ENCODE peak calls at places on chromosomes 2 and 18, in seven cellular contexts. A is endothelial cell; N is stimulated activated naive CD8-positive, alpha-beta T cell treated with anti-CD3 and anti-CD28 coated beads, Interleukin-15, amount 100 ng/mL, for 72 hours; Y is activated CD4-positive, alpha-beta T cell treated with anti-CD3 and anti-CD28 coated beads, Interleukin-2, amount 50 U/mL, for 48 hours; E is caudate nucleus; S is body of pancreas; O is HCT116. L is an unnamed sample.

GRCh38 chr2:177165731-177166711 is 46.6 kb upstream of the HNRNPA3 start:
- DNase-seq in E (no peak), N (peak), Y (no peak), A (no peak), S (peak), O (no peak), L (peak)

GRCh38 chr2:28297531-28297930 is 95.1 kb upstream of the FOSL2 start:
- DNase-seq in E (no peak), Y (no peak), S (no peak), N (no peak), O (no peak), A (no peak), L (no peak)

GRCh38 chr18:32769242-32770180 is 3.3 kb downstream of the KLHL14 start:
- DNase-seq in N (no peak), A (peak), O (no peak), E (no peak), S (peak), Y (no peak), L (peak)

GRCh38 chr2:173652731-173653426 is 298.2 kb downstream of the CDCA7 start:
- DNase-seq in O (peak), A (no peak), Y (no peak), E (no peak), S (no peak), N (no peak), L (no peak)

GRCh38 chr2:199977984-199978415 is 22.6 kb downstream of the MAIP1 start:
- DNase-seq in A (no peak), O (peak), S (no peak), N (peak), Y (peak), E (no peak), L (no peak)

GRCh38 chr18:22844184-22844583 is 88.9 kb upstream of the RBBP8 start:
- DNase-seq in S (no peak), N (no peak), E (no peak), Y (no peak), A (no peak), O (no peak), L (no peak)

GRCh38 chr18:48227206-48227605 is 182.0 kb downstream of the ZBTB7C start:
- DNase-seq in O (no peak), S (no peak), A (no peak), N (no peak), Y (no peak), E (no peak), L (no peak)

GRCh38 chr2:8549942-8550341 is 131.9 kb upstream of the ID2 start:
- DNase-seq in Y (no peak), E (no peak), S (no peak), O (no peak), A (no peak), N (no peak), L (no peak)

GRCh38 chr2:98479959-98480524 is 35.4 kb downstream of the INPP4A start:
- DNase-seq in N (no peak), S (peak), O (no peak), A (peak), E (no peak), Y (peak), L (no peak)

GRCh38 chr2:44771510-44771909 is 170.0 kb upstream of the SIX3 start:
- DNase-seq in A (no peak), N (no peak), O (no peak), E (no peak), S (no peak), Y (no peak), L (no peak)

L was measured in NCI-H526 treated with DMSO at 0.1 percent for 48 hours.